ENCODE peak calls at places on chromosomes 12 and 14, in six cellular contexts. One of them, this sample, is unnamed.

GRCh38 chr14:76516884-76517283 is 140.9 kb downstream of the ESRRB start:
- DNase-seq in pancreas: no peak
- DNase-seq in tibial artery: no peak
- DNase-seq in K562: no peak
- DNase-seq in fibroblast of lung: no peak
- DNase-seq in neural progenitor cell: no peak
- DNase-seq in this sample: peak

GRCh38 chr12:50325890-50326391 is 42.6 kb upstream of the LIMA1 start:
- DNase-seq in K562: no peak
- DNase-seq in neural progenitor cell: no peak
- DNase-seq in pancreas: no peak
- DNase-seq in tibial artery: no peak
- DNase-seq in fibroblast of lung: peak
- DNase-seq in this sample: no peak

GRCh38 chr12:92558806-92559205 is 144.0 kb upstream of the PLEKHG7 start:
- DNase-seq in tibial artery: no peak
- DNase-seq in neural progenitor cell: no peak
- DNase-seq in fibroblast of lung: no peak
- DNase-seq in pancreas: no peak
- DNase-seq in K562: no peak
- DNase-seq in this sample: no peak

GRCh38 chr12:14403711-14404164 is 38.3 kb downstream of the ATF7IP start:
- DNase-seq in pancreas: no peak
- DNase-seq in K562: peak
- DNase-seq in neural progenitor cell: no peak
- DNase-seq in fibroblast of lung: peak
- DNase-seq in tibial artery: no peak
- DNase-seq in this sample: peak

GRCh38 chr12:75553865-75554555 is 42.6 kb upstream of the KRR1 start:
- DNase-seq in fibroblast of lung: no peak
- DNase-seq in pancreas: no peak
- DNase-seq in neural progenitor cell: no peak
- DNase-seq in K562: no peak
- DNase-seq in tibial artery: no peak
- DNase-seq in this sample: no peak

GRCh38 chr12:83848702-83849101 is 1063.9 kb downstream of the SLC6A15 start:
- DNase-seq in tibial artery: no peak
- DNase-seq in pancreas: no peak
- DNase-seq in K562: no peak
- DNase-seq in fibroblast of lung: no peak
- DNase-seq in neural progenitor cell: no peak
- DNase-seq in this sample: no peak

GRCh38 chr12:67006612-67007011 is 262.5 kb upstream of the CAND1 start:
- DNase-seq in tibial artery: no peak
- DNase-seq in fibroblast of lung: no peak
- DNase-seq in neural progenitor cell: no peak
- DNase-seq in pancreas: no peak
- DNase-seq in K562: no peak
- DNase-seq in this sample: no peak

GRCh38 chr12:109718390-109718789 is 4.8 kb downstream of the FAM222A start:
- DNase-seq in pancreas: no peak
- DNase-seq in fibroblast of lung: no peak
- DNase-seq in neural progenitor cell: peak
- DNase-seq in tibial artery: no peak
- DNase-seq in K562: no peak
- DNase-seq in this sample: peak

GRCh38 chr12:66188584-66189475 is at the start of gene IRAK3:
- DNase-seq in K562: no peak
- DNase-seq in fibroblast of lung: peak
- DNase-seq in pancreas: peak
- DNase-seq in neural progenitor cell: peak
- DNase-seq in tibial artery: peak
- DNase-seq in this sample: peak

GRCh38 chr12:40650038-40650704 is 42.1 kb upstream of the CNTN1 start:
- DNase-seq in K562: no peak
- DNase-seq in pancreas: no peak
- DNase-seq in tibial artery: no peak
- DNase-seq in neural progenitor cell: peak
- DNase-seq in fibroblast of lung: no peak
- DNase-seq in this sample: no peak

GRCh38 chr12:68853396-68854077 is 45.6 kb downstream of the MDM2 start:
- DNase-seq in tibial artery: no peak
- DNase-seq in fibroblast of lung: no peak
- DNase-seq in pancreas: no peak
- DNase-seq in neural progenitor cell: no peak
- DNase-seq in K562: no peak
- DNase-seq in this sample: no peak

GRCh38 chr12:132214906-132215643 is 70.8 kb downstream of the NOC4L start:
- DNase-seq in pancreas: peak
- DNase-seq in fibroblast of lung: no peak
- DNase-seq in tibial artery: no peak
- DNase-seq in K562: no peak
- DNase-seq in neural progenitor cell: peak
- DNase-seq in this sample: no peak

GRCh38 chr14:90698379-90698869 is 117.8 kb downstream of the TTC7B start:
- DNase-seq in fibroblast of lung: peak
- DNase-seq in neural progenitor cell: no peak
- DNase-seq in tibial artery: peak
- DNase-seq in K562: no peak
- DNase-seq in pancreas: no peak
- DNase-seq in this sample: peak

GRCh38 chr12:124759841-124760508 is 103.7 kb downstream of the SCARB1 start:
- DNase-seq in K562: no peak
- DNase-seq in pancreas: peak
- DNase-seq in neural progenitor cell: no peak
- DNase-seq in fibroblast of lung: no peak
- DNase-seq in tibial artery: no peak
- DNase-seq in this sample: no peak

GRCh38 chr14:23066855-23067744 is 9.8 kb upstream of the CDH24 start:
- DNase-seq in K562: no peak
- DNase-seq in neural progenitor cell: no peak
- DNase-seq in fibroblast of lung: no peak
- DNase-seq in tibial artery: no peak
- DNase-seq in pancreas: no peak
- DNase-seq in this sample: no peak

GRCh38 chr14:102209224-102209966 is 69.7 kb downstream of the WDR20 start:
- DNase-seq in tibial artery: no peak
- DNase-seq in neural progenitor cell: peak
- DNase-seq in pancreas: peak
- DNase-seq in fibroblast of lung: peak
- DNase-seq in K562: no peak
- DNase-seq in this sample: peak

GRCh38 chr12:93823616-93824410 is 146.6 kb downstream of the CRADD start:
- DNase-seq in K562: no peak
- DNase-seq in neural progenitor cell: no peak
- DNase-seq in pancreas: no peak
- DNase-seq in tibial artery: no peak
- DNase-seq in fibroblast of lung: peak
- DNase-seq in this sample: no peak

GRCh38 chr12:79761341-79761740 is 70.6 kb upstream of the PAWR start:
- DNase-seq in pancreas: no peak
- DNase-seq in neural progenitor cell: no peak
- DNase-seq in fibroblast of lung: peak
- DNase-seq in K562: no peak
- DNase-seq in tibial artery: no peak
- DNase-seq in this sample: no peak

GRCh38 chr12:122318607-122319311 is 52.5 kb upstream of the VPS33A start:
- DNase-seq in tibial artery: peak
- DNase-seq in K562: no peak
- DNase-seq in pancreas: no peak
- DNase-seq in neural progenitor cell: no peak
- DNase-seq in fibroblast of lung: peak
- DNase-seq in this sample: peak

GRCh38 chr12:111024205-111024794 is 103.9 kb upstream of the MYL2 start:
- DNase-seq in K562: peak
- DNase-seq in fibroblast of lung: peak
- DNase-seq in pancreas: peak
- DNase-seq in neural progenitor cell: peak
- DNase-seq in tibial artery: no peak
- DNase-seq in this sample: peak

GRCh38 chr12:65885312-65885711 is 61.0 kb downstream of the HMGA2 start:
- DNase-seq in K562: no peak
- DNase-seq in fibroblast of lung: peak
- DNase-seq in pancreas: no peak
- DNase-seq in tibial artery: peak
- DNase-seq in neural progenitor cell: no peak
- DNase-seq in this sample: no peak

GRCh38 chr12:41190360-41190759 is 2.2 kb downstream of the PDZRN4 start:
- DNase-seq in K562: no peak
- DNase-seq in pancreas: no peak
- DNase-seq in fibroblast of lung: no peak
- DNase-seq in neural progenitor cell: peak
- DNase-seq in tibial artery: no peak
- DNase-seq in this sample: peak

GRCh38 chr12:482061-482460 is 22.3 kb downstream of the B4GALNT3 start:
- DNase-seq in pancreas: no peak
- DNase-seq in fibroblast of lung: no peak
- DNase-seq in K562: no peak
- DNase-seq in neural progenitor cell: no peak
- DNase-seq in tibial artery: no peak
- DNase-seq in this sample: peak

GRCh38 chr14:95133282-95133681 is 24.0 kb downstream of the DICER1 start:
- DNase-seq in tibial artery: no peak
- DNase-seq in fibroblast of lung: no peak
- DNase-seq in neural progenitor cell: peak
- DNase-seq in K562: no peak
- DNase-seq in pancreas: no peak
- DNase-seq in this sample: no peak
- H3K27ac ChIP-seq in tibial artery: no peak
- H3K27ac ChIP-seq in fibroblast of lung: no peak
- H3K27ac ChIP-seq in neural progenitor cell: peak
- H3K27ac ChIP-seq in K562: no peak
- H3K27ac ChIP-seq in pancreas: no peak
- H3K27ac ChIP-seq in this sample: no peak

DNA sequence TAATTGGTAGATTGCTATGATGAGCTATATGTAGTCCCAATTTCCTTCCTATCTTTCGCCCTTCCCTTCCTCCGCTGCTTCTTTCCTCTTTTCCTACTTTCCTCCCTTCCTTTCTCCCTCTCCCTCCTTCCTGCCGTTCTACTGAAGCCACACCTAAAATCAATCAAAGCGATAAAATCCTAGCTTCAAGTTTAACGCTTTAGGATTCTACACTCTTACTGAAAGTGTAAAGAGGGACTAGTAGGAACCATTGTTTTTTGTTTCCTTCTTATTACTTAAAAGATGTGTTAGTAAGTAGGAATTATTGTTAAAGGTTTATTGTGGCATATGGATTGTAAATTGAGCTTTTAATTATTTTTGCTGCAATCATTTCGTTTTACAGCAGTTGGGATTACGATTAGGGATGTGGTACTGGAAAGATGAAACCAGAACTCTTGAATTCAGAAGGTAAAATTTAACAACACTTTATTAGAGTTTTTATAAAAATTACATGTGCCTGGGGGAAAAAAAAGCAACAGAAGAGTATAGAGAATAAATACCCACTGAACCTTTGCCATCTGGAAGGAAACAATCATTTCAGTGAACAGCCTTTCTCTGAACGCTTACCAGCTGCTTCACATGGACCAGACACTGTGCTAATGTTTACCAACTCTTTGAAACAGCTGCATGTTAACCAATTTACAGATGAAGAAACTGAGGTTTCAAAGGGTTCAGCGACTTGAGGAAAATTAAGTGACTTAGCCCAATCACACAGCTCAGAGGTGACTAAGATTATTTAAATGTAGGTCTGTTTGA is 975 bp downstream of the PPP1R36 start:
- DNase-seq in fibroblast of lung: no peak
- DNase-seq in K562: no peak
- DNase-seq in neural progenitor cell: no peak
- DNase-seq in pancreas: no peak
- DNase-seq in tibial artery: no peak
- DNase-seq in this sample: no peak
- H3K27ac ChIP-seq in fibroblast of lung: no peak
- H3K27ac ChIP-seq in K562: no peak
- H3K27ac ChIP-seq in neural progenitor cell: no peak
- H3K27ac ChIP-seq in pancreas: peak
- H3K27ac ChIP-seq in tibial artery: no peak
- H3K27ac ChIP-seq in this sample: no peak

GRCh38 chr14:100341301-100342031 is 18.3 kb downstream of the SLC25A47 start:
- DNase-seq in K562: no peak
- DNase-seq in tibial artery: peak
- DNase-seq in fibroblast of lung: peak
- DNase-seq in neural progenitor cell: no peak
- DNase-seq in pancreas: no peak
- DNase-seq in this sample: no peak
- H3K27ac ChIP-seq in K562: no peak
- H3K27ac ChIP-seq in tibial artery: peak
- H3K27ac ChIP-seq in fibroblast of lung: peak
- H3K27ac ChIP-seq in neural progenitor cell: no peak
- H3K27ac ChIP-seq in pancreas: no peak
- H3K27ac ChIP-seq in this sample: no peak

GRCh38 chr14:61929651-61930050 is 167.4 kb downstream of the SNAPC1 start:
- DNase-seq in K562: no peak
- DNase-seq in neural progenitor cell: no peak
- DNase-seq in tibial artery: no peak
- DNase-seq in fibroblast of lung: peak
- DNase-seq in pancreas: no peak
- DNase-seq in this sample: no peak
- H3K27ac ChIP-seq in K562: no peak
- H3K27ac ChIP-seq in neural progenitor cell: no peak
- H3K27ac ChIP-seq in tibial artery: no peak
- H3K27ac ChIP-seq in fibroblast of lung: no peak
- H3K27ac ChIP-seq in pancreas: no peak
- H3K27ac ChIP-seq in this sample: no peak

GRCh38 chr12:19880724-19881123 is 441.4 kb downstream of the AEBP2 start:
- DNase-seq in K562: no peak
- DNase-seq in tibial artery: no peak
- DNase-seq in pancreas: no peak
- DNase-seq in neural progenitor cell: no peak
- DNase-seq in fibroblast of lung: no peak
- DNase-seq in this sample: no peak

GRCh38 chr12:19884081-19884480 is 444.8 kb downstream of the AEBP2 start:
- DNase-seq in K562: no peak
- DNase-seq in neural progenitor cell: no peak
- DNase-seq in tibial artery: no peak
- DNase-seq in fibroblast of lung: peak
- DNase-seq in pancreas: no peak
- DNase-seq in this sample: peak

GRCh38 chr12:19885092-19885813 is 446.0 kb downstream of the AEBP2 start:
- DNase-seq in K562: no peak
- DNase-seq in tibial artery: no peak
- DNase-seq in fibroblast of lung: peak
- DNase-seq in pancreas: no peak
- DNase-seq in neural progenitor cell: no peak
- DNase-seq in this sample: no peak

GRCh38 chr12:19882418-19882817 is 443.1 kb downstream of the AEBP2 start:
- DNase-seq in fibroblast of lung: no peak
- DNase-seq in tibial artery: no peak
- DNase-seq in neural progenitor cell: no peak
- DNase-seq in pancreas: no peak
- DNase-seq in K562: no peak
- DNase-seq in this sample: no peak

DNA sequence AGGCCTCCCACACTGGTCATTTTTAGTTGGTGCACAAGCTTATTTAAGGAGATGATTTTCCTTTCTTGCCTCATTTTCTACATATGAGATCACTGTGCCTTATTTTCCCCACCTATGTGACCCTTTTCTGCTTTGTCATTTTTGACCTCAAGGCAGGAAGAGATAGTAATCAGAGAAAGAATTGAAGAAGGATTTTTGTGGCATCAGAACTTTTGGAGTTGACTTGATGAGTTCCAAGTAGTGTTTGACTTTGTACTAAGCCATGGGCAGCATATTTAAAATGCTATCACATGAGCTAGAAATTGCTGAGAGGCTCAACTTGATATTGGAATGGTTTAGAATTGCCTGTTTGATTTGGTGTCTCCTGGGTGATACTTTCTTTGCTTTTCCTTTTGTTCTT is 440.8 kb downstream of the AEBP2 start:
- DNase-seq in tibial artery: no peak
- DNase-seq in pancreas: no peak
- DNase-seq in neural progenitor cell: no peak
- DNase-seq in K562: no peak
- DNase-seq in fibroblast of lung: no peak
- DNase-seq in this sample: no peak
- H3K27ac ChIP-seq in tibial artery: no peak
- H3K27ac ChIP-seq in pancreas: no peak
- H3K27ac ChIP-seq in neural progenitor cell: no peak
- H3K27ac ChIP-seq in K562: no peak
- H3K27ac ChIP-seq in fibroblast of lung: no peak
- H3K27ac ChIP-seq in this sample: no peak

This sample was measured in A673.